ENCODE peak calls at places on chromosome X, in six cellular contexts. One of them, this sample, is unnamed.

GRCh38 chrX:150211988-150212387 is 151.1 kb upstream of the MAMLD1 start:
- DNase-seq in SK-N-SH: no peak
- DNase-seq in brain microvascular endothelial cell: peak
- DNase-seq in dorsolateral prefrontal cortex: no peak
- DNase-seq in stomach: no peak
- DNase-seq in kidney: no peak
- DNase-seq in this sample: no peak

GRCh38 chrX:153728951-153729631 is 4.4 kb downstream of the ABCD1 start:
- DNase-seq in stomach: no peak
- DNase-seq in brain microvascular endothelial cell: no peak
- DNase-seq in kidney: peak
- DNase-seq in SK-N-SH: no peak
- DNase-seq in dorsolateral prefrontal cortex: no peak
- DNase-seq in this sample: no peak

GRCh38 chrX:67545772-67546495 is 2.1 kb downstream of the AR start:
- DNase-seq in brain microvascular endothelial cell: no peak
- DNase-seq in kidney: peak
- DNase-seq in SK-N-SH: peak
- DNase-seq in dorsolateral prefrontal cortex: no peak
- DNase-seq in stomach: no peak
- DNase-seq in this sample: no peak

GRCh38 chrX:31124536-31124935 is 52.7 kb upstream of the FTHL17 start:
- DNase-seq in dorsolateral prefrontal cortex: peak
- DNase-seq in SK-N-SH: no peak
- DNase-seq in brain microvascular endothelial cell: no peak
- DNase-seq in kidney: no peak
- DNase-seq in stomach: no peak
- DNase-seq in this sample: no peak

GRCh38 chrX:122004127-122004526 is 956.7 kb downstream of the GLUD2 start:
- DNase-seq in stomach: no peak
- DNase-seq in brain microvascular endothelial cell: no peak
- DNase-seq in SK-N-SH: no peak
- DNase-seq in dorsolateral prefrontal cortex: no peak
- DNase-seq in kidney: peak
- DNase-seq in this sample: no peak

GRCh38 chrX:44570524-44570923 is 27.9 kb upstream of the FUNDC1 start:
- DNase-seq in SK-N-SH: no peak
- DNase-seq in dorsolateral prefrontal cortex: no peak
- DNase-seq in stomach: no peak
- DNase-seq in kidney: no peak
- DNase-seq in brain microvascular endothelial cell: peak
- DNase-seq in this sample: no peak

GRCh38 chrX:100642296-100642695 is 1.7 kb upstream of the SRPX2 start:
- DNase-seq in dorsolateral prefrontal cortex: no peak
- DNase-seq in kidney: no peak
- DNase-seq in SK-N-SH: no peak
- DNase-seq in brain microvascular endothelial cell: no peak
- DNase-seq in stomach: no peak
- DNase-seq in this sample: no peak

GRCh38 chrX:19852014-19853005 is 35.1 kb downstream of the SH3KBP1 start:
- DNase-seq in stomach: no peak
- DNase-seq in dorsolateral prefrontal cortex: no peak
- DNase-seq in kidney: no peak
- DNase-seq in SK-N-SH: no peak
- DNase-seq in brain microvascular endothelial cell: peak
- DNase-seq in this sample: peak

GRCh38 chrX:108261541-108262218 is 170.1 kb downstream of the ATG4A start:
- DNase-seq in dorsolateral prefrontal cortex: no peak
- DNase-seq in kidney: no peak
- DNase-seq in stomach: no peak
- DNase-seq in SK-N-SH: no peak
- DNase-seq in brain microvascular endothelial cell: no peak
- DNase-seq in this sample: peak

GRCh38 chrX:71140440-71140839 is 4.2 kb upstream of the NLGN3 start:
- DNase-seq in brain microvascular endothelial cell: no peak
- DNase-seq in stomach: no peak
- DNase-seq in kidney: no peak
- DNase-seq in SK-N-SH: no peak
- DNase-seq in dorsolateral prefrontal cortex: no peak
- DNase-seq in this sample: no peak

GRCh38 chrX:38891641-38892413 is 90.6 kb downstream of the MID1IP1 start:
- DNase-seq in brain microvascular endothelial cell: no peak
- DNase-seq in stomach: no peak
- DNase-seq in SK-N-SH: no peak
- DNase-seq in kidney: no peak
- DNase-seq in dorsolateral prefrontal cortex: no peak
- DNase-seq in this sample: no peak

GRCh38 chrX:17359500-17359899 is 15.5 kb upstream of the NHS start:
- DNase-seq in dorsolateral prefrontal cortex: no peak
- DNase-seq in stomach: no peak
- DNase-seq in kidney: no peak
- DNase-seq in brain microvascular endothelial cell: no peak
- DNase-seq in SK-N-SH: no peak
- DNase-seq in this sample: no peak

GRCh38 chrX:153908219-153908875 is 3.9 kb downstream of the AVPR2 start:
- DNase-seq in dorsolateral prefrontal cortex: peak
- DNase-seq in kidney: no peak
- DNase-seq in stomach: no peak
- DNase-seq in SK-N-SH: no peak
- DNase-seq in brain microvascular endothelial cell: no peak
- DNase-seq in this sample: no peak

GRCh38 chrX:133698298-133698697 is 283.0 kb upstream of the GPC4 start:
- DNase-seq in kidney: no peak
- DNase-seq in SK-N-SH: peak
- DNase-seq in dorsolateral prefrontal cortex: no peak
- DNase-seq in brain microvascular endothelial cell: peak
- DNase-seq in stomach: no peak
- DNase-seq in this sample: peak

GRCh38 chrX:40085086-40085551 is 12.6 kb downstream of the BCOR start:
- DNase-seq in brain microvascular endothelial cell: no peak
- DNase-seq in kidney: no peak
- DNase-seq in dorsolateral prefrontal cortex: no peak
- DNase-seq in SK-N-SH: no peak
- DNase-seq in stomach: no peak
- DNase-seq in this sample: no peak

GRCh38 chrX:148878371-148878770 is 378.0 kb downstream of the AFF2 start:
- DNase-seq in stomach: no peak
- DNase-seq in kidney: no peak
- DNase-seq in brain microvascular endothelial cell: peak
- DNase-seq in dorsolateral prefrontal cortex: no peak
- DNase-seq in SK-N-SH: no peak
- DNase-seq in this sample: peak

GRCh38 chrX:20412871-20413486 is 146.3 kb upstream of the RPS6KA3 start:
- DNase-seq in dorsolateral prefrontal cortex: no peak
- DNase-seq in stomach: peak
- DNase-seq in brain microvascular endothelial cell: no peak
- DNase-seq in SK-N-SH: no peak
- DNase-seq in kidney: peak
- DNase-seq in this sample: no peak

GRCh38 chrX:129494887-129495286 is 28.4 kb downstream of the SMARCA1 start:
- DNase-seq in brain microvascular endothelial cell: no peak
- DNase-seq in dorsolateral prefrontal cortex: no peak
- DNase-seq in SK-N-SH: no peak
- DNase-seq in kidney: no peak
- DNase-seq in stomach: no peak
- DNase-seq in this sample: no peak

GRCh38 chrX:135170468-135170867 is 730 bp downstream of the CT55 start:
- DNase-seq in kidney: no peak
- DNase-seq in dorsolateral prefrontal cortex: no peak
- DNase-seq in brain microvascular endothelial cell: no peak
- DNase-seq in stomach: no peak
- DNase-seq in SK-N-SH: no peak
- DNase-seq in this sample: no peak

GRCh38 chrX:40579880-40580536 is 762 bp upstream of the ATP6AP2 start:
- DNase-seq in kidney: no peak
- DNase-seq in brain microvascular endothelial cell: no peak
- DNase-seq in dorsolateral prefrontal cortex: no peak
- DNase-seq in SK-N-SH: peak
- DNase-seq in stomach: no peak
- DNase-seq in this sample: no peak

GRCh38 chrX:144819406-144819805 is 427.9 kb upstream of the SPANXN1 start:
- DNase-seq in brain microvascular endothelial cell: no peak
- DNase-seq in kidney: no peak
- DNase-seq in SK-N-SH: no peak
- DNase-seq in dorsolateral prefrontal cortex: no peak
- DNase-seq in stomach: no peak
- DNase-seq in this sample: no peak

GRCh38 chrX:130413415-130413814 is 11.6 kb downstream of the RBMX2 start:
- DNase-seq in dorsolateral prefrontal cortex: no peak
- DNase-seq in brain microvascular endothelial cell: no peak
- DNase-seq in kidney: no peak
- DNase-seq in stomach: no peak
- DNase-seq in SK-N-SH: no peak
- DNase-seq in this sample: no peak

GRCh38 chrX:1178580-1179057 is 33.8 kb downstream of the CRLF2 start:
- DNase-seq in brain microvascular endothelial cell: no peak
- DNase-seq in kidney: no peak
- DNase-seq in dorsolateral prefrontal cortex: no peak
- DNase-seq in SK-N-SH: no peak
- DNase-seq in stomach: no peak
- DNase-seq in this sample: peak

GRCh38 chrX:139126493-139126892 is 404.0 kb upstream of the F9 start:
- DNase-seq in SK-N-SH: peak
- DNase-seq in kidney: no peak
- DNase-seq in dorsolateral prefrontal cortex: no peak
- DNase-seq in stomach: peak
- DNase-seq in brain microvascular endothelial cell: no peak
- DNase-seq in this sample: no peak

GRCh38 chrX:46554942-46555341 is 9.7 kb upstream of the ZNF674 start:
- DNase-seq in stomach: no peak
- DNase-seq in brain microvascular endothelial cell: no peak
- DNase-seq in SK-N-SH: no peak
- DNase-seq in kidney: no peak
- DNase-seq in dorsolateral prefrontal cortex: no peak
- DNase-seq in this sample: no peak
- TF ChIP-seq CTCF in stomach: no peak
- TF ChIP-seq CTCF in brain microvascular endothelial cell: no peak
- TF ChIP-seq CTCF in SK-N-SH: peak
- TF ChIP-seq CTCF in kidney: peak
- TF ChIP-seq CTCF in dorsolateral prefrontal cortex: peak
- TF ChIP-seq CTCF in this sample: peak

GRCh38 chrX:3522016-3522690 is 175.7 kb upstream of the MXRA5 start:
- DNase-seq in SK-N-SH: no peak
- DNase-seq in kidney: no peak
- DNase-seq in stomach: no peak
- DNase-seq in brain microvascular endothelial cell: peak
- DNase-seq in dorsolateral prefrontal cortex: no peak
- DNase-seq in this sample: no peak
- H3K27ac ChIP-seq in SK-N-SH: peak
- H3K27ac ChIP-seq in kidney: no peak
- H3K27ac ChIP-seq in stomach: no peak
- H3K27ac ChIP-seq in brain microvascular endothelial cell: peak
- H3K27ac ChIP-seq in dorsolateral prefrontal cortex: no peak
- H3K27ac ChIP-seq in this sample: no peak

GRCh38 chrX:72540318-72540717 is 32.3 kb downstream of the HDAC8 start:
- DNase-seq in stomach: no peak
- DNase-seq in brain microvascular endothelial cell: no peak
- DNase-seq in SK-N-SH: peak
- DNase-seq in dorsolateral prefrontal cortex: no peak
- DNase-seq in kidney: no peak
- DNase-seq in this sample: peak
- TF ChIP-seq CTCF in stomach: peak
- TF ChIP-seq CTCF in brain microvascular endothelial cell: peak
- TF ChIP-seq CTCF in SK-N-SH: peak
- TF ChIP-seq CTCF in dorsolateral prefrontal cortex: peak
- TF ChIP-seq CTCF in kidney: peak
- TF ChIP-seq CTCF in this sample: peak

DNA sequence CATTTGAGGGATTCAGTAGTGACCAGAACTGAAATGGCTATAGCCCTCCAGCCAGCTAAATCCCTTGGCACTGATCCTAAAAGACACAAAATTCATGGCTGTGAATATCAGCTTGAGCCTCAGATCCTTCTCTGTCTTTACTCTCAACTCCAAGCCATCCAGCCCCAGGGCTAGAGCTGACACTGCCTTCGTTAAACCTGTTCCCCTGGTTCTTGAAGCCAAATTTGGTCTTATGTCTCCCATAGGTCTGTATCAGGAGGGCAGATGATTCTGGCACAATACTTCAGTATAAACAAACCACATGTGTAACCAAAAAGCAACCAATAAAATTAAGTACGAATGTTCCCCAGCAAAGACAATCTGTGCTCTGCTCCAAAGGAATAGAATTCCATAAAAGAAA is 78.0 kb downstream of the ANOS1 start:
- DNase-seq in SK-N-SH: no peak
- DNase-seq in brain microvascular endothelial cell: no peak
- DNase-seq in stomach: no peak
- DNase-seq in dorsolateral prefrontal cortex: no peak
- DNase-seq in kidney: no peak
- DNase-seq in this sample: peak
- H3K27ac ChIP-seq in SK-N-SH: no peak
- H3K27ac ChIP-seq in brain microvascular endothelial cell: no peak
- H3K27ac ChIP-seq in stomach: no peak
- H3K27ac ChIP-seq in dorsolateral prefrontal cortex: no peak
- H3K27ac ChIP-seq in kidney: no peak
- H3K27ac ChIP-seq in this sample: no peak